ENCODE peak calls at places on chromosomes 12 and 14, in eight cellular contexts. O, N, U, S, M, Q, K and E are unnamed samples.

GRCh38 chr12:13165578-13166120 is 30.9 kb upstream of the EMP1 start:
- DNase-seq in O (peak; percentile 89), N (no peak), U (no peak), S (peak; percentile 40), M (peak; percentile 22), Q (no peak), K (no peak), E (no peak)

GRCh38 chr14:45145214-45145613 is 9.5 kb downstream of the FANCM start:
- DNase-seq in O (no peak), N (no peak), U (no peak), S (no peak), M (no peak), Q (no peak), K (no peak), E (no peak)

GRCh38 chr14:90645842-90646443 is 170.3 kb downstream of the TTC7B start:
- DNase-seq in O (no peak), N (no peak), U (no peak), S (peak; percentile 53), M (no peak), Q (no peak), K (no peak), E (no peak)

GRCh38 chr14:106538193-106538592 is 1011.8 kb downstream of the TMEM121 start:
- DNase-seq in O (no peak), N (no peak), U (no peak), S (no peak), M (no peak), Q (no peak), K (no peak), E (no peak)

GRCh38 chr12:116977465-116978380 is 67.0 kb downstream of the FBXW8 start:
- DNase-seq in O (no peak), N (no peak), U (no peak), S (no peak), M (no peak), Q (no peak), K (no peak), E (no peak)

GRCh38 chr14:38127784-38128183 is 79.9 kb upstream of the SSTR1 start:
- DNase-seq in O (no peak), N (no peak), U (no peak), S (no peak), M (no peak), Q (no peak), K (no peak), E (no peak)

GRCh38 chr12:80580254-80580653 is 127.2 kb upstream of the MYF6 start:
- DNase-seq in O (no peak), N (no peak), U (no peak), S (peak; percentile 67), M (no peak), Q (no peak), K (no peak), E (no peak)

GRCh38 chr14:71371711-71372396 is 464.6 kb downstream of the PCNX1 start:
- DNase-seq in O (no peak), N (no peak), U (no peak), S (no peak), M (no peak), Q (no peak), K (no peak), E (no peak)

GRCh38 chr12:50862316-50862715 is 19.6 kb downstream of the TMPRSS12 start:
- DNase-seq in O (no peak), N (no peak), U (no peak), S (peak; percentile 29), M (no peak), Q (no peak), K (no peak), E (no peak)

GRCh38 chr12:28409892-28410291 is 219.6 kb downstream of the CCDC91 start:
- DNase-seq in O (no peak), N (no peak), U (no peak), S (no peak), M (no peak), Q (no peak), K (no peak), E (no peak)

GRCh38 chr14:105064721-105065143 is 498 bp downstream of the GPR132 start:
- DNase-seq in O (peak; percentile 65), N (no peak), U (no peak), S (peak; percentile 76), M (peak; percentile 52), Q (no peak), K (no peak), E (no peak)

GRCh38 chr12:70305794-70306193 is 60.3 kb upstream of the KCNMB4 start:
- DNase-seq in O (no peak), N (no peak), U (no peak), S (no peak), M (no peak), Q (no peak), K (no peak), E (no peak)

GRCh38 chr12:41910578-41911331 is 233.9 kb downstream of the GXYLT1 start:
- DNase-seq in O (no peak), N (no peak), U (no peak), S (no peak), M (no peak), Q (no peak), K (no peak), E (no peak)

GRCh38 chr14:24952851-24953666 is 96.9 kb downstream of the STXBP6 start:
- DNase-seq in O (no peak), N (no peak), U (peak; percentile 53), S (no peak), M (no peak), Q (peak; percentile 41), K (peak; percentile 96), E (no peak)

GRCh38 chr12:10562306-10562933 is 51.0 kb downstream of the MAGOHB start:
- DNase-seq in O (no peak), N (peak; percentile 18), U (peak; percentile 23), S (peak; percentile 17), M (no peak), Q (no peak), K (peak; percentile 29), E (no peak)

GRCh38 chr12:111488271-111488670 is 82.5 kb downstream of the SH2B3 start:
- DNase-seq in O (no peak), N (no peak), U (no peak), S (no peak), M (no peak), Q (no peak), K (no peak), E (no peak)

GRCh38 chr14:104792101-104792884 is 3.3 kb downstream of the AKT1 start:
- DNase-seq in O (no peak), N (no peak), U (no peak), S (no peak), M (no peak), Q (no peak), K (no peak), E (no peak)

GRCh38 chr14:105864116-105864515 is 337.7 kb downstream of the TMEM121 start:
- DNase-seq in O (no peak), N (no peak), U (no peak), S (no peak), M (no peak), Q (no peak), K (no peak), E (no peak)

GRCh38 chr12:2341871-2342270 is 289.1 kb downstream of the CACNA1C start:
- DNase-seq in O (peak; percentile 22), N (no peak), U (no peak), S (peak; percentile 77), M (no peak), Q (no peak), K (no peak), E (peak; percentile 28)

GRCh38 chr14:23722675-23723074 is 86.5 kb downstream of the DHRS2 start:
- DNase-seq in O (no peak), N (no peak), U (no peak), S (no peak), M (no peak), Q (no peak), K (no peak), E (no peak)

GRCh38 chr14:71400821-71401447 is 493.7 kb downstream of the PCNX1 start:
- DNase-seq in O (no peak), N (no peak), U (peak; percentile 10), S (no peak), M (no peak), Q (no peak), K (no peak), E (no peak)

GRCh38 chr12:11939223-11939622 is 131.5 kb upstream of the BCL2L14 start:
- DNase-seq in O (no peak), N (no peak), U (no peak), S (no peak), M (no peak), Q (no peak), K (no peak), E (no peak)

GRCh38 chr12:113274848-113275247 is 53.6 kb downstream of the TPCN1 start:
- DNase-seq in O (peak; percentile 9), N (no peak), U (no peak), S (no peak), M (no peak), Q (no peak), K (no peak), E (no peak)